ENCODE peak calls at places on chromosomes 1 and 21, in nine cellular contexts. Y is astrocyte, A is HCT116, M is hepatocyte, Q is fibroblast of lung, E is OCI-LY7, U is mammary epithelial cell, G is mesendoderm, B is neural progenitor cell. L is an unnamed sample. For H3K79me2, the result is how much of the 10 kb centered on the place peaks cover.

GRCh38 chr1:23791434-23792047 is 596 bp downstream of the LYPLA2 start:
- DNase-seq in M (peak), U (peak), E (no peak), A (no peak), Q (peak), B (peak), Y (no peak), G (peak), L (peak)

GRCh38 chr1:47870480-47870879 is 126.7 kb downstream of the TRABD2B start:
- DNase-seq in A (no peak), E (no peak), M (no peak), Q (no peak), B (no peak), G (no peak), Y (no peak), U (peak), L (peak)

GRCh38 chr1:224615861-224616760 is at the start of gene CNIH3:
- DNase-seq in B (peak), U (peak), E (no peak), G (peak), Y (peak), A (no peak), Q (peak), M (peak), L (peak)

GRCh38 chr1:15125101-15125745 is 28.3 kb upstream of the TMEM51 start:
- DNase-seq in E (no peak), B (no peak), U (no peak), G (no peak), Q (no peak), Y (no peak), A (no peak), M (no peak), L (no peak)

GRCh38 chr1:14915356-14916054 is 238.0 kb upstream of the TMEM51 start:
- DNase-seq in A (peak), Q (no peak), U (no peak), Y (no peak), B (peak), G (peak), M (peak), E (peak), L (peak)

GRCh38 chr1:46558966-46559365 is 7.5 kb upstream of the KNCN start:
- DNase-seq in E (no peak), U (no peak), M (no peak), B (no peak), Q (no peak), G (no peak), Y (no peak), A (no peak), L (no peak)

GRCh38 chr1:231326248-231326647 is 11.4 kb downstream of the EXOC8 start:
- DNase-seq in G (no peak), B (no peak), M (no peak), U (no peak), A (no peak), Q (no peak), Y (no peak), E (no peak), L (no peak)

GRCh38 chr1:1198423-1199140 is 7.8 kb downstream of the TNFRSF18 start:
- DNase-seq in Y (no peak), E (no peak), G (no peak), M (no peak), A (no peak), B (no peak), U (no peak), Q (no peak), L (no peak)

GRCh38 chr21:44780767-44781459 is 20.7 kb downstream of the UBE2G2 start:
- DNase-seq in E (no peak), G (no peak), M (no peak), A (no peak), B (no peak), Y (no peak), U (no peak), Q (no peak), L (no peak)
- H3K4me2 ChIP-seq in E (no peak), G (no peak), M (no peak), A (no peak), B (no peak), Y (no peak), U (no peak), Q (no peak), L (no peak)

DNA sequence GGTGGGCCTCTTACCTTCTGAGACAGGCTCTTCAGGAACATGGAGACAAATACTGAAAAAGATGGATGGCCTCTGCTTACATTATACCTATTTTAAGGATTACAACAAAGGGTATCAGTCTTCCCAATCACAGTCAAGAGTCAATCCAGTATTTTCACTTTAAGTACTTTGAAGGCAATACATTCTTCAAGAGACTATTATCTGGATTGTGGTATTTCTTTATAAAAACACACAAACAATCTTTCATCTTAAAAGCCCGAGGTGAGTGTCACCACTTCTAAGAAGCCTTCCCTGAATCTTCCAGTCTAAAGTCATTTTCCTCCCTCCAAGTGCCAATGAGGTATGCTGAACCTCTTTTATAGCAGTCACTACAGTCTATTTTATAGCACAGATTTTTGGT is 45.3 kb downstream of the WASF2 start:
- DNase-seq in M (no peak), Y (no peak), B (no peak), G (no peak), A (no peak), Q (peak), U (no peak), E (no peak), L (no peak)
- H3K79me2 ChIP-seq in M (half or more), Y (half or more), B (half or more), G (under half), A (half or more), Q (under half), U (half or more), E (half or more), L (half or more)

GRCh38 chr1:181504294-181505115 is 21.2 kb downstream of the CACNA1E start:
- DNase-seq in E (peak), G (peak), U (no peak), Y (no peak), A (peak), Q (no peak), B (peak), M (peak), L (peak)

GRCh38 chr1:181501612-181502011 is 18.3 kb downstream of the CACNA1E start:
- DNase-seq in G (no peak), Q (no peak), B (peak), Y (no peak), E (no peak), U (no peak), A (no peak), M (no peak), L (no peak)

GRCh38 chr1:181499825-181500224 is 16.5 kb downstream of the CACNA1E start:
- DNase-seq in U (no peak), E (no peak), G (no peak), Q (no peak), B (no peak), M (no peak), A (no peak), Y (no peak), L (no peak)

GRCh38 chr1:181506563-181507353 is 23.4 kb downstream of the CACNA1E start:
- DNase-seq in M (no peak), G (no peak), Q (no peak), B (no peak), A (no peak), Y (no peak), U (no peak), E (no peak), L (no peak)

DNA sequence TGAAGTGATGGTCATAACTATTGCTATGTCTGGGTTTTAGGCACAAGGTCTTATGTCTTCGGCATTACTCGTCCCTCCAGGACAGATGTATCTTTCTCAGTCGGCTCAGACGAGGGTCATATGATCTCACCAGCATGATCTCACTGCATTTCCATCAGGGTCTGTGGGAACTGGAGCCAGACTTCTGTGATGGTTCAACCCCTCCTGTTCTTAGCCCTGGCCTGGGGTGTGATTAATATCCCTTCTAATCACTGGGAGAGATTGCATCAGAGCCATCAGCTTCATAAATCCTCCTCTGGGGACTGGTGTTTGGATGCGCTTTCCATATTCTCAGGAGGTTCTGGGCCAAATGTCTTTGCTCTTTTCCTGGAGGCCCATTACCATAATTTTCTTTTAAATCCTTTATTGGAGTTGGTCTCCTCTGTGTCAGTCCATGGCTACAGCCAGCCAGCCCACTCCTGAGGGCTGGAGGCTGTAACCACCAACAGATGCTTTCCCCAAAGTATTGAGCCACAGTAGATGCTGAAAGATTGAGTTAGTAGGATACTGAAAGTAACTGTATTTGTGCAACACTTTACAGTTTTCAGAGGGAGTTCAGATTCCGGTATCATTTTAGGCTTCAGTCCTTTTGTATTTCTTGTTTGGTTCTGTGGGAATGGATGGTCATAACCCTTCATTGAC is 20.0 kb downstream of the CACNA1E start:
- DNase-seq in Y (peak), Q (peak), U (no peak), G (no peak), M (no peak), B (no peak), A (no peak), E (no peak), L (no peak)
- H3K27ac ChIP-seq in Y (no peak), Q (no peak), U (no peak), G (no peak), M (no peak), B (no peak), A (no peak), E (no peak), L (no peak)

GRCh38 chr1:20359451-20360330 is 69.0 kb downstream of the VWA5B1 start:
- DNase-seq in B (no peak), U (no peak), M (no peak), G (no peak), E (peak), A (peak), Y (no peak), Q (no peak), L (peak)
- H3K4me2 ChIP-seq in B (no peak), U (no peak), M (no peak), G (no peak), E (peak), A (peak), Y (no peak), Q (no peak), L (peak)

DNA sequence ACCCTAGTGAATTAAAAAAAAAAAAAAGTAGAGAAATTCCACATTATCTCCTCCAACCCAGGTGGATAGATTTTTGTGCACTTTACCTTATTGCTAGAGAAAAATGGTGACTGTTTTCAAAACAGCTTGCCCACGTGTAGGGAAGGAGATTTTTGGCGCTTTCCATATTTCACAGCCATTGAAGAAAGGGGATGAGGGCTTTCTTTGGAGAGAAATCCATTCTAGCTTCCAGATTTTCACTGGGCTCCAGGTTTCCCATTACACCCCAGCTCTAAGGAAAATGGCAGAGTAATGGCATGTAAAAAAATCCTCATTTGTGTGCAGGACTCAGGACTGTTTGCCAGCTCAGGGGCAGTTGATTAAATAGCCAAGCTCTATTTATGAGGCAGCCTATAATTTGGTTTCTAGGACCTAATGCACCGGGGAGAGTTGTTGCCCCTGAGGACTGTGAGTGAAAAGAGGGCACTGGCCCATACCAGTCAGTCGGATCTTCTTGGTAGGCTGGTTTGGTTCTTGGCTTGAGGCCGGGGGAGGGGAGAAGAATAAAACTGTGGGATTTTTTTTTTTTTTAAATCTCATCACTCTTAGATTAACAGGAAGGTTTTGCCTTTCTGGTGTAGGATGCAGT is 2.1 kb upstream of the ARID1A start:
- DNase-seq in M (no peak), B (peak), U (no peak), G (peak), A (no peak), Q (no peak), Y (no peak), E (peak), L (no peak)
- H3K79me2 ChIP-seq in M (under half), B (under half), U (under half), G (under half), A (under half), Q (under half), Y (under half), E (under half), L (under half)

GRCh38 chr1:17121881-17122280 is 2.6 kb upstream of the PADI2 start:
- DNase-seq in E (no peak), Y (peak), B (no peak), M (no peak), G (no peak), Q (peak), U (no peak), A (no peak), L (no peak)
- H3K27ac ChIP-seq in E (no peak), Y (peak), B (no peak), M (peak), G (no peak), Q (no peak), U (no peak), A (no peak), L (no peak)

DNA sequence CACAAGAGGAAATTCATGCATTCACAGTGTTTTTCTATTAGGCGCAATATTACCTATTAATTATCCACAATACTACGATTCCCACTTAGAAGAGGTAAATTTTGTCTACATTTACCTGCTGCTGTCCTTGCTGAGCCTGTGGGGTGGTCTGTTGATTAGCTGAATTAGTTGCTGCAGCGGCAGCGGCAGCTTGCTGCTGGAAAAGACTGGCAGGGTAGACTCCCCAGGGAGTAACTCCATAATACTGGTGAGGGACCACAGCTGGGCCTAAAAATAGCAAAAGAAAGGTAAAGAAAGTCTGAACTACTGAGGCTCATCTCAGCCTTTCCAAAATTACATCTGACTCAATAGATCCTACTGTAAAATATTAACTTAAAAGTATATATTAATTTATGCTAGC is 66.0 kb upstream of the SDC3 start:
- DNase-seq in Y (no peak), U (no peak), E (no peak), M (no peak), A (no peak), Q (no peak), B (peak), G (no peak), L (no peak)
- H3K4me2 ChIP-seq in Y (no peak), U (no peak), E (no peak), M (no peak), A (no peak), Q (no peak), B (peak), G (no peak), L (no peak)

GRCh38 chr21:34923626-34924025 is 125.5 kb downstream of the RUNX1 start:
- DNase-seq in A (no peak), M (no peak), B (no peak), G (no peak), Q (no peak), U (no peak), E (no peak), Y (no peak), L (no peak)
- H3K79me2 ChIP-seq in A (under half), M (under half), B (under half), G (under half), Q (under half), U (under half), E (under half), Y (under half), L (under half)

GRCh38 chr1:162498442-162498785 is 796 bp downstream of the UHMK1 start:
- DNase-seq in Q (peak), Y (peak), B (no peak), G (no peak), U (peak), E (peak), M (peak), A (no peak), L (peak)
- H3K27ac ChIP-seq in Q (peak), Y (peak), B (no peak), G (no peak), U (peak), E (peak), M (peak), A (peak), L (no peak)

DNA sequence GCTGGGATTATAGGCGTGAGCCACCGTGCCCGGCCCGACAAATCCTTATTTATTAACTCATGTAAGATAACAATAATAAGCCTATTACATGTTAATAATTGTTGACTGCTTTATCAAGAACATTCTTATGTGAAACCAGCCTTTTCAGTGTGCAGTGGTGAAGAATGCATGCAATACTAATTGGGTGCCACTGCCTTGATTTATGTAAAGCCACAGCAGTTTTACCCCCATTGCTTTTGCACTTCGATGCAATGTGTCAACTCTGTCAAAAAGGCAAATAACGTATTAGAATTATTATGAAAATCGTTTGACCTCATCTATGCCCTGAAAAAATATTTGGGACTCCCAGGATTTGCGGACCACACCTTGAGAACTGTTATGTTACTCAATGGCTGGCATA is 18.3 kb downstream of the NPR1 start:
- DNase-seq in E (no peak), Q (no peak), U (no peak), A (no peak), M (no peak), G (no peak), B (no peak), Y (no peak), L (no peak)
- H3K4me2 ChIP-seq in E (no peak), Q (no peak), U (no peak), A (peak), M (no peak), G (no peak), B (no peak), Y (no peak), L (no peak)

L was measured in PC-3.